ENCODE peak calls at places on chromosomes 12 and 14, in four cellular contexts. W is K562, X is HCT116, O is SK-N-SH. S is an unnamed sample.

GRCh38 chr14:32980887-32981501 is 42.3 kb downstream of the NPAS3 start:
- DNase-seq in W (no peak), X (no peak), O (no peak), S (no peak)

GRCh38 chr12:118773956-118774723 is 207.2 kb upstream of the SRRM4 start:
- DNase-seq in W (no peak), X (no peak), O (peak; percentile 81), S (no peak)

GRCh38 chr12:46266869-46267617 is 1.8 kb downstream of the SLC38A1 start:
- DNase-seq in W (peak; percentile 35), X (no peak), O (peak; percentile 60), S (peak; percentile 56)

GRCh38 chr12:102356690-102357089 is 123.7 kb downstream of the IGF1 start:
- DNase-seq in W (no peak), X (no peak), O (no peak), S (no peak)

GRCh38 chr12:69239922-69240624 is 704 bp downstream of the CPSF6 start:
- DNase-seq in W (no peak), X (no peak), O (peak; percentile 75), S (no peak)

GRCh38 chr12:15152864-15153263 is 68.4 kb downstream of the RERG start:
- DNase-seq in W (no peak), X (no peak), O (no peak), S (no peak)

GRCh38 chr14:93744876-93745275 is 43.4 kb downstream of the PRIMA1 start:
- DNase-seq in W (no peak), X (no peak), O (peak; percentile 45), S (no peak)

GRCh38 chr14:32307881-32308582 is 21.1 kb upstream of the AKAP6 start:
- DNase-seq in W (no peak), X (no peak), O (no peak), S (peak; percentile 77)

GRCh38 chr12:2574536-2574935 is 220.2 kb upstream of the FKBP4 start:
- DNase-seq in W (no peak), X (no peak), O (no peak), S (no peak)

GRCh38 chr12:49264466-49264872 is 413 bp upstream of the TUBA1C start:
- DNase-seq in W (peak; percentile 63), X (no peak), O (no peak), S (no peak)

GRCh38 chr14:49861923-49862673 is 9.5 kb upstream of the NEMF start:
- DNase-seq in W (peak; percentile 48), X (peak; percentile 82), O (peak; percentile 58), S (peak; percentile 69)

GRCh38 chr14:24843494-24843893 is 206.5 kb downstream of the STXBP6 start:
- DNase-seq in W (no peak), X (no peak), O (no peak), S (no peak)

GRCh38 chr12:117473856-117474255 is 112.4 kb upstream of the NOS1 start:
- DNase-seq in W (no peak), X (no peak), O (no peak), S (no peak)

GRCh38 chr12:57444744-57445143 is 10.2 kb downstream of the INHBC start:
- DNase-seq in W (no peak), X (no peak), O (no peak), S (no peak)

GRCh38 chr14:100810435-100810834 is 15.5 kb upstream of the MEG3 start:
- DNase-seq in W (no peak), X (no peak), O (no peak), S (no peak)

GRCh38 chr14:91464615-91465205 is 45.4 kb downstream of the PPP4R3A start:
- DNase-seq in W (no peak), X (no peak), O (no peak), S (no peak)

GRCh38 chr12:91139981-91140659 is 28.8 kb upstream of the LUM start:
- DNase-seq in W (no peak), X (no peak), O (no peak), S (no peak)

GRCh38 chr14:57189070-57189469 is 79.6 kb downstream of the EXOC5 start:
- DNase-seq in W (peak; percentile 13), X (peak; percentile 15), O (peak; percentile 48), S (peak; percentile 3)

GRCh38 chr12:47636908-47637780 is 68.7 kb downstream of the RPAP3 start:
- DNase-seq in W (peak; percentile 17), X (peak; percentile 69), O (no peak), S (peak; percentile 58)

GRCh38 chr12:3199551-3200031 is 122.4 kb downstream of the TSPAN9 start:
- DNase-seq in W (no peak), X (no peak), O (peak; percentile 82), S (no peak)

GRCh38 chr12:62785941-62786559 is 148.9 kb downstream of the PPM1H start:
- DNase-seq in W (no peak), X (peak; percentile 86), O (no peak), S (no peak)
- TF ChIP-seq ELF1 in W (no peak), X (peak; percentile 46), O (peak; percentile 69), S (no peak)

GRCh38 chr12:86283607-86284006 is 27.4 kb upstream of the MGAT4C start:
- DNase-seq in W (no peak), X (no peak), O (no peak), S (no peak)
- TF ChIP-seq ELF1 in W (no peak), X (no peak), O (no peak), S (no peak)

GRCh38 chr12:109310247-109311125 is 1.4 kb upstream of the FOXN4 start:
- DNase-seq in W (peak; percentile 48), X (no peak), O (peak; percentile 60), S (no peak)
- TF ChIP-seq ELF1 in W (no peak), X (no peak), O (no peak), S (no peak)

GRCh38 chr14:104388011-104388521 is 191.5 kb upstream of the C14orf180 start:
- DNase-seq in W (no peak), X (no peak), O (no peak), S (no peak)
- TF ChIP-seq ELF1 in W (no peak), X (no peak), O (no peak), S (no peak)

GRCh38 chr14:79320561-79320960 is 890.7 kb downstream of the DIO2 start:
- DNase-seq in W (no peak), X (no peak), O (no peak), S (no peak)
- TF ChIP-seq ELF1 in W (no peak), X (no peak), O (no peak), S (no peak)

GRCh38 chr14:104444159-104445030 is 135.2 kb upstream of the C14orf180 start:
- DNase-seq in W (no peak), X (no peak), O (no peak), S (no peak)

GRCh38 chr14:104443391-104444158 is 136.0 kb upstream of the C14orf180 start:
- DNase-seq in W (no peak), X (no peak), O (peak; percentile 63), S (no peak)

GRCh38 chr14:104441275-104442106 is 138.1 kb upstream of the C14orf180 start:
- DNase-seq in W (no peak), X (no peak), O (peak; percentile 29), S (no peak)

GRCh38 chr14:104442107-104442551 is 137.4 kb upstream of the C14orf180 start:
- DNase-seq in W (no peak), X (no peak), O (peak; percentile 33), S (no peak)

GRCh38 chr14:104442611-104443390 is 136.8 kb upstream of the C14orf180 start:
- DNase-seq in W (no peak), X (no peak), O (peak; percentile 37), S (no peak)
- TF ChIP-seq ELF1 in W (no peak), X (no peak), O (no peak), S (no peak)

DNA sequence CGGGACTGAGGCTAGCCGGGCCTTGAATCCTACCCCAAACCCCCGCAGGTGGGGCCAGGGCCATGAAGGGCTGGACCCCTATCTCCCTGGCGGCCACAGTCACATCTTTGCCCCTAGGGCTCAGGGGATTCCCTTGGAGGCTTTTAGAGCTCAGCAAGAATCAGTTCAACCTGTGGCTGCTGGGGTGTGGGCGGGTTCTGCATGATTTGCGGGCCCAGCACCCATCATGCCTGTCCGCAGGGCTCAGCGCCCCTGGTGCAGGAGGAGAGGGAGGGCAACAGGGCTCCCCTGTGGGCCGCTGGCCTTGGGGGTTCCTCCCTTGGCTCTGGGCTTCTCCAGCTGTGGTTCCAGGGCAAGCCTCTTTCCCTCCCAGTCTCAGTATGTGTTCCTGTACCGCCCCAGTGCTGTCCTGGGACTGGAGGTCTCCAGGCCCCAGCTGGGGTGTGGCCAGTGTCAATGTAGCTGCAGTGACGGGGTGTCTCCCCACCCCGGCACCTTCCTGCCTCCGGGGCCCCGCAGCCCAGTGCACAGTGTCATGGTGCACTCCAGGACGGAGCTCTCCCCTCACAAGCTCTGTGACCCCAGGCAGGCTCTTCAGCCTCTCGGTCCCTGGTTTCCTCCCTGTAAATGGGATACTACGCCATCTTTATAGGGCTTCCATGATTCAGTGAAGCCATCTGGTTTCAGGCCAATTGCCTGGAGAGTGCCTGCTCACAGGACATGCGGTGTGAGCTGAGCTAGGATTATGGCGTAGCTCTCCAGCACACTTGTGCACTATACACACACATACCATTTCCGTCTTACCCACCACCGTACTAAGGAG is 9.9 kb upstream of the LBHD2 start:
- DNase-seq in W (no peak), X (no peak), O (peak; percentile 28), S (no peak)
- TF ChIP-seq ELF1 in W (no peak), X (no peak), O (no peak), S (no peak)

GRCh38 chr12:51528852-51529545 is 62.0 kb upstream of the SCN8A start:
- DNase-seq in W (no peak), X (no peak), O (no peak), S (no peak)
- TF ChIP-seq ELF1 in W (no peak), X (no peak), O (no peak), S (no peak)